ENCODE peak calls at places on chromosomes 12 and 14, in four cellular contexts. D is foreskin melanocyte, C is astrocyte of the spinal cord, R is hippocampal formation. I is an unnamed sample.

GRCh38 chr12:67994046-67994445 is 4.8 kb downstream of the IFNG-AS1 start:
- DNase-seq in D (no peak), C (no peak), R (no peak), I (no peak)

GRCh38 chr12:75874456-75874855 is 157.1 kb downstream of the PHLDA1 start:
- DNase-seq in D (no peak), C (no peak), R (no peak), I (no peak)

GRCh38 chr12:56011509-56012090 is 9.2 kb upstream of the IKZF4 start:
- DNase-seq in D (no peak), C (no peak), R (no peak), I (no peak)

GRCh38 chr12:86264451-86265328 is 8.5 kb upstream of the MGAT4C start:
- DNase-seq in D (no peak), C (no peak), R (no peak), I (no peak)

GRCh38 chr14:59268858-59269257 is 80.4 kb downstream of the DAAM1 start:
- DNase-seq in D (no peak), C (no peak), R (no peak), I (no peak)

GRCh38 chr12:12839886-12840285 is 26.7 kb downstream of the DDX47 start:
- DNase-seq in D (peak), C (peak), R (no peak), I (no peak)

GRCh38 chr12:11228268-11228879 is 41.1 kb downstream of the PRB3 start:
- DNase-seq in D (peak), C (peak), R (no peak), I (no peak)

GRCh38 chr14:22276913-22277816 is 311.9 kb downstream of the DAD1 start:
- DNase-seq in D (no peak), C (peak), R (no peak), I (no peak)

GRCh38 chr12:130458341-130458740 is 120.7 kb downstream of the PIWIL1 start:
- DNase-seq in D (no peak), C (no peak), R (no peak), I (no peak)

GRCh38 chr14:75247286-75247922 is 31.2 kb upstream of the FOS start:
- DNase-seq in D (no peak), C (no peak), R (no peak), I (no peak)

GRCh38 chr14:29926228-29926627 is 1.4 kb downstream of the PRKD1 start:
- DNase-seq in D (no peak), C (no peak), R (no peak), I (no peak)

GRCh38 chr12:49055978-49056754 is 4.4 kb downstream of the KMT2D start:
- DNase-seq in D (peak), C (peak), R (peak), I (no peak)

GRCh38 chr14:36520601-36521525 is 831 bp upstream of the NKX2-1 start:
- DNase-seq in D (peak), C (peak), R (no peak), I (no peak)

GRCh38 chr12:49702009-49702408 is 5.2 kb downstream of the FMNL3 start:
- DNase-seq in D (no peak), C (no peak), R (no peak), I (no peak)

GRCh38 chr12:12976366-12976765 is 23.7 kb downstream of the HEBP1 start:
- DNase-seq in D (peak), C (peak), R (peak), I (no peak)

GRCh38 chr14:64760146-64760755 is 56.0 kb downstream of the PLEKHG3 start:
- DNase-seq in D (no peak), C (peak), R (no peak), I (no peak)

GRCh38 chr12:823043-823698 is 70.8 kb downstream of the WNK1 start:
- DNase-seq in D (no peak), C (no peak), R (no peak), I (no peak)

GRCh38 chr14:90782892-90783291 is 33.3 kb downstream of the TTC7B start:
- DNase-seq in D (no peak), C (no peak), R (no peak), I (no peak)

GRCh38 chr14:51776102-51776894 is 84.1 kb upstream of the GNG2 start:
- DNase-seq in D (peak), C (peak), R (peak), I (peak)

GRCh38 chr14:63603749-63604277 is 37.9 kb downstream of the WDR89 start:
- DNase-seq in D (no peak), C (no peak), R (no peak), I (no peak)

GRCh38 chr12:24111101-24111500 is 161.6 kb upstream of the SOX5 start:
- DNase-seq in D (no peak), C (peak), R (no peak), I (no peak)

GRCh38 chr14:72888202-72888601 is 5.7 kb downstream of the DPF3 start:
- DNase-seq in D (no peak), C (no peak), R (no peak), I (no peak)

GRCh38 chr14:54769955-54770863 is 132.4 kb downstream of the GCH1 start:
- DNase-seq in D (no peak), C (no peak), R (no peak), I (no peak)

GRCh38 chr14:51328942-51329350 is 88.9 kb downstream of the TMX1 start:
- DNase-seq in D (no peak), C (no peak), R (no peak), I (no peak)